ENCODE peak calls at places on chromosomes 4 and X, in four cellular contexts. F is fibroblast of mammary gland, E is dorsolateral prefrontal cortex, T is neural crest cell. O is an unnamed sample.

GRCh38 chr4:12924728-12925320 is 559.3 kb downstream of the RAB28 start:
- DNase-seq in E (no peak), F (no peak), T (no peak), O (no peak)

GRCh38 chrX:105647749-105648148 is 174.6 kb upstream of the NRK start:
- DNase-seq in F (peak), T (no peak), E (no peak), O (no peak)

GRCh38 chr4:48093949-48094550 is 40.0 kb downstream of the TXK start:
- DNase-seq in E (no peak), T (no peak), F (no peak), O (no peak)

GRCh38 chr4:121786221-121786620 is 14.9 kb upstream of the EXOSC9 start:
- DNase-seq in F (no peak), E (no peak), T (no peak), O (no peak)

GRCh38 chr4:89712141-89712540 is 124.8 kb downstream of the SNCA start:
- DNase-seq in F (peak), T (no peak), E (no peak), O (no peak)

GRCh38 chr4:111960241-111960667 is 185.0 kb upstream of the FAM241A start:
- DNase-seq in T (no peak), F (peak), E (no peak), O (no peak)

GRCh38 chr4:53576676-53577372 is 14.5 kb downstream of the LNX1 start:
- DNase-seq in E (no peak), T (no peak), F (peak), O (no peak)

GRCh38 chr4:2820216-2820982 is 23.2 kb upstream of the ADD1 start:
- DNase-seq in F (no peak), T (no peak), E (no peak), O (no peak)

GRCh38 chr4:55543858-55544257 is 2.9 kb downstream of the CLOCK start:
- DNase-seq in F (peak), T (no peak), E (no peak), O (no peak)

GRCh38 chr4:132646186-132646585 is 502.9 kb upstream of the PCDH10 start:
- DNase-seq in F (no peak), T (no peak), E (no peak), O (no peak)

GRCh38 chrX:39260965-39261364 is 459.7 kb downstream of the MID1IP1 start:
- DNase-seq in E (no peak), T (no peak), F (peak), O (no peak)

GRCh38 chr4:58590714-58591113 is 1480.5 kb upstream of the IGFBP7 start:
- DNase-seq in T (no peak), F (no peak), E (no peak), O (no peak)

GRCh38 chr4:118254368-118254767 is 98.4 kb downstream of the PRSS12 start:
- DNase-seq in E (no peak), T (no peak), F (no peak), O (no peak)
- TF ChIP-seq CTCF in E (no peak), T (no peak), F (no peak), O (no peak)

GRCh38 chrX:17833954-17834353 is 27.1 kb downstream of the RAI2 start:
- DNase-seq in F (no peak), T (no peak), E (no peak), O (no peak)

GRCh38 chrX:17829526-17829925 is 31.6 kb downstream of the RAI2 start:
- DNase-seq in E (no peak), T (no peak), F (no peak), O (no peak)

GRCh38 chrX:17828156-17828555 is 32.9 kb downstream of the RAI2 start:
- DNase-seq in F (no peak), T (no peak), E (no peak), O (no peak)

GRCh38 chrX:17830211-17830610 is 30.9 kb downstream of the RAI2 start:
- DNase-seq in T (no peak), F (no peak), E (no peak), O (no peak)

GRCh38 chrX:17831255-17831654 is 29.8 kb downstream of the RAI2 start:
- DNase-seq in E (no peak), F (no peak), T (no peak), O (no peak)
- TF ChIP-seq CTCF in E (no peak), F (no peak), T (no peak), O (no peak)

GRCh38 chrX:149497054-149497453 is 8.1 kb downstream of the IDS start:
- DNase-seq in E (no peak), T (no peak), F (no peak), O (no peak)

GRCh38 chrX:149495573-149496071 is 9.5 kb downstream of the IDS start:
- DNase-seq in F (peak), E (no peak), T (no peak), O (no peak)

GRCh38 chrX:149494844-149495565 is 10.1 kb downstream of the IDS start:
- DNase-seq in F (peak), E (no peak), T (no peak), O (no peak)

GRCh38 chrX:149491812-149492211 is 13.3 kb downstream of the IDS start:
- DNase-seq in F (no peak), T (no peak), E (no peak), O (no peak)

DNA sequence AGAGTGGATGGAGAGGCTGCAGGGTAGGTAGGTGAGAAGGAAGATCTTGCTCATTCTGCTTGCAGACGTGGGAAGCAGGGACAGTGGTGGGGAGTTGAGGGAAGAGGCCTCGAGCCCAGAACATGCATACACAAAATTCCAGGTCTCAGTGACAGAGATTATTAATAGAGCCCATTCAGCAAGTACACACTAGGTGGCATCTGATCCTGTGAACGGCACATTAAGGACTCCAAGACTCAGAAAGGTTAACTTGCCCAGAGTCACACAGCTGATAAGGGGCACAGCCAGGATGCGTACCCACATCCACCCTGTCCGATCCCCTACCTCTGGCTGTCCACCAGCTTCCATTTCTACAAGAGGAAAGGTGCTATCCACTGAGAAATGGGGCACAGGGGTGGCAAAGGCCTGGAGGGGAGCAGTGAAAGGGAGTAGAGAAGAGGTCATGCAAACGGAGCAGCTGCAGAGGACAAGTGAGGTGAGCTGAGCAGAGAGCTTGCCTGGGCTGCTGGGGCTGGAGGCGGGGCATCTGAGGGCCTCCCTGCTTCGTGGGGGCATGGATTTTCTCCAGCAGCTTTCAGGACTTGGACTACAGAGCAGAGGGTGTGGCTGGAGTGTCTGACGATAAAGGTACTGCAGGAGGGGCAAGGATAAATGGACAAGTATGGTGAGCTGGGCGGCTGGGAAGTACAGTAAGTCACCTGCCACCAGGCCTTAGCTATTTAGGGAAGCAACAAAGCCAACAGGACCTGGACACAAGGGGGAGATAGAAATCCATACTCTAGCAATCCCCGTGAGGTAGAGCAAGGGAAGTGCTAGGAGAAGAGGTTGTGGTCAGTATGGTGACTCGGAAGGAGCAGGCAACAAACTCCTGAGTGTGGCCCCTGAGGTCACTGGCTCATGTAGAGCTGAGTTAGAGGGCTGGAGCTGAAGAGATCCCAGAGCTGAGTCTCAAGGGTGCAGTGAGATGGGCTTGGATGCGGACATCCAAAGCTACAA is 11.2 kb downstream of the IDS start:
- DNase-seq in F (peak), T (no peak), E (no peak), O (no peak)
- TF ChIP-seq CTCF in F (peak), T (no peak), E (no peak), O (no peak)

DNA sequence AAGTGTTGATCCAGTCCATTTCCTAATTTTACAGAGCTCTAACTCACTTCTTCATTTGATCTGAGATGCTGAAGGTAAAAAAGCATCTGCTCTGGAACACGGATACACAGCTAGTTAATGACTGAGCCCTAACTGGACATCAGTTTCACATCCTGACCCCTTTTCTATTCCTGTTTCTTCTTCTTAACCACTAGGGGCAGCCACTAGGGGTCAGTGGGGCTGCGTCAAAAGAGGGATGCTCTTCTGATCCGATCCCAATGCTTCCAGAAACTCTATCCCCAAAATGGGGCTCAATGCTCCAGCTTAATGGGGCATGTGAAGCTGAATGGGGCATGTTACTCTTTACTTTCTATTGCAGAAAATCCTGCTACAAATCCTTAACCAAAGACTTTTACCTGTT is 33.4 kb upstream of the PHKA2 start:
- DNase-seq in F (peak), E (no peak), T (peak), O (no peak)
- TF ChIP-seq CTCF in F (peak), E (peak), T (peak), O (no peak)

DNA sequence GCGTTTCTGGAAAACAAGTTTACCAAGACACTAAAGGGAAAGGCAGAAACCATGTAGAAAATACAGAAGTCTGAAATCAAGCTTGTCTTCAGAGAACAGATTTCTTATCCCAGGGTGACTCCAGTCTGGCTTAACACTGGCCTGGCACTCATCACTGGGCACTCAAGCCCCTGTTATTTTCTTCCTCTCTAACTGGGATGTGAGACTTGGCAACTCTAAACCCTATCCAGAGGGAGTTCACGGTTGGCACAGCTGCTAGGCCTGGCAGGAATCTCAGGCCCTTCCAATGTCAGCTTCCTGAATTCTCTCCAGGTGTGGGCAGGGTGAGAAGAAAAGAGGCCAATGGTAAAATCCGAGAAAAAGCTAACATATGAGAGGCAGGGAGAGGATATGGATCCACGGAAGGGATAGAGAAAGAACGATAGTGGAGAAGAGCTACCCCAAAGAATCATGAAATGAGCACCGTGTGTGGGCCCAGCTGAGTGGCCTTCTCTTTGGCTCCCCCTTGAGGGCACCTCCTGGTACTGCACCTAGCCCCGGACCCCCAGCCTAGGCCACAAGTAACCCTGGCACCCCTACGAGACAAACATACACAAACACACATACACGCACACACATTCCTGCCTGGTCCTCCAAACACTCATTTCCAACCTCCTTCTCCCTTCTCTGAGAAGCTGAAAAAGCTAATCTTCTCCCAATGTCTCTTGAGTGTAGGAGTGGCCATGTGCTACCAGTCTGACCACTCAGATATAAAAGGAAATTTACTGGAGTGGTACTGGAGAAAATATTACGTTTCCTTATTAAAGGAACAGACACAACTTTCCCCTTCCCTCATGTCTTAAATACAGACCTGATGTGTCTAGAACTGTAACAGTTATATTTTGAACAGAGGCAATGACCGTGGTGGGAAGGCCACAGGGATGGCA is 16.6 kb upstream of the PTCHD1 start:
- DNase-seq in F (peak), E (no peak), T (peak), O (no peak)
- TF ChIP-seq CTCF in F (peak), E (peak), T (peak), O (no peak)